ENCODE peak calls at places on chromosome 10, in seven cellular contexts. One of them, this sample, is unnamed. For H3K36me3, the result is how much of the 10 kb centered on the place peaks cover.

GRCh38 chr10:132555648-132556575 is 18.3 kb downstream of the INPP5A start:
- DNase-seq in brain microvascular endothelial cell: no peak
- DNase-seq in GM23338: no peak
- DNase-seq in heart right ventricle: no peak
- DNase-seq in hepatocyte: no peak
- DNase-seq in stomach: no peak
- DNase-seq in PC-9: no peak
- DNase-seq in this sample: no peak

GRCh38 chr10:130804778-130805634 is 506.5 kb downstream of the TCERG1L start:
- DNase-seq in brain microvascular endothelial cell: no peak
- DNase-seq in GM23338: no peak
- DNase-seq in heart right ventricle: no peak
- DNase-seq in hepatocyte: no peak
- DNase-seq in stomach: no peak
- DNase-seq in PC-9: no peak
- DNase-seq in this sample: no peak

GRCh38 chr10:33377658-33378025 is 43.2 kb upstream of the NRP1 start:
- DNase-seq in brain microvascular endothelial cell: peak
- DNase-seq in GM23338: no peak
- DNase-seq in heart right ventricle: no peak
- DNase-seq in hepatocyte: no peak
- DNase-seq in stomach: no peak
- DNase-seq in PC-9: no peak
- DNase-seq in this sample: peak

GRCh38 chr10:31401287-31401686 is 82.3 kb downstream of the ZEB1 start:
- DNase-seq in brain microvascular endothelial cell: no peak
- DNase-seq in GM23338: no peak
- DNase-seq in heart right ventricle: no peak
- DNase-seq in hepatocyte: no peak
- DNase-seq in stomach: no peak
- DNase-seq in PC-9: peak
- DNase-seq in this sample: no peak

GRCh38 chr10:11602919-11603523 is 8.4 kb downstream of the USP6NL start:
- DNase-seq in brain microvascular endothelial cell: no peak
- DNase-seq in GM23338: peak
- DNase-seq in heart right ventricle: no peak
- DNase-seq in hepatocyte: peak
- DNase-seq in stomach: no peak
- DNase-seq in PC-9: peak
- DNase-seq in this sample: no peak

GRCh38 chr10:125783957-125784356 is 8.3 kb upstream of the MMP21 start:
- DNase-seq in brain microvascular endothelial cell: no peak
- DNase-seq in GM23338: no peak
- DNase-seq in heart right ventricle: no peak
- DNase-seq in hepatocyte: no peak
- DNase-seq in stomach: no peak
- DNase-seq in PC-9: no peak
- DNase-seq in this sample: no peak

GRCh38 chr10:62805139-62806092 is 896 bp downstream of the ADO start:
- DNase-seq in brain microvascular endothelial cell: peak
- DNase-seq in GM23338: peak
- DNase-seq in heart right ventricle: peak
- DNase-seq in hepatocyte: peak
- DNase-seq in stomach: no peak
- DNase-seq in PC-9: peak
- DNase-seq in this sample: no peak

GRCh38 chr10:96268341-96268909 is 2.9 kb downstream of the BLNK start:
- DNase-seq in brain microvascular endothelial cell: no peak
- DNase-seq in GM23338: no peak
- DNase-seq in heart right ventricle: no peak
- DNase-seq in hepatocyte: no peak
- DNase-seq in stomach: no peak
- DNase-seq in PC-9: no peak
- DNase-seq in this sample: no peak

GRCh38 chr10:70850097-70850496 is 34.3 kb downstream of the SGPL1 start:
- DNase-seq in brain microvascular endothelial cell: peak
- DNase-seq in GM23338: no peak
- DNase-seq in heart right ventricle: no peak
- DNase-seq in hepatocyte: no peak
- DNase-seq in stomach: no peak
- DNase-seq in PC-9: no peak
- DNase-seq in this sample: no peak

GRCh38 chr10:113272511-113272910 is 280.3 kb upstream of the HABP2 start:
- DNase-seq in brain microvascular endothelial cell: no peak
- DNase-seq in GM23338: no peak
- DNase-seq in heart right ventricle: peak
- DNase-seq in hepatocyte: no peak
- DNase-seq in stomach: no peak
- DNase-seq in PC-9: no peak
- DNase-seq in this sample: no peak

GRCh38 chr10:6239213-6239991 is 36.7 kb downstream of the PFKFB3 start:
- DNase-seq in brain microvascular endothelial cell: peak
- DNase-seq in GM23338: no peak
- DNase-seq in heart right ventricle: no peak
- DNase-seq in hepatocyte: peak
- DNase-seq in stomach: peak
- DNase-seq in PC-9: peak
- DNase-seq in this sample: peak

DNA sequence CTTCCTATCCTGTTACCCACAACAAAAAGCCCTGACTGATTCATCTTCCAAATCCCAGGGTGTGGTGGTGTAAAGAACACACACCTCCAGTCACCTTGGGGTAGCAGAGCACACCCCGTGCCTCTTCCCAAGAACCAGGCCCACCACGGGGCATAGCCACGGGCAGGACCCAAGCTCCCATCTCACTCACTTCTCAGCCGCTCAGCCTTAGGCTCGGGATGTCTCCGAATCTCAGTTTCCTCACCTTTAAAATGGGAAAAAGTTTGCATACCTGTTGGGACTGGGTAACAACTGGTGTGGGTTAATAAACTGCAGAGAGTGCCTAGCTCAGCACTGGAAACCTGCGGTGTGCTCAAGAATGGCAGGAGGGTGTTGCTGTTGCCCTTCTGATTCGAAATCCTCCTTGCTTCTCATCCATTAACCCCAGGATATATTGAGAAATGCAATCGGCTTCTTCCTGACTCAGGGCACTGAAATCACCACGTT is 138.9 kb downstream of the FGFR2 start:
- DNase-seq in brain microvascular endothelial cell: no peak
- DNase-seq in GM23338: no peak
- DNase-seq in heart right ventricle: no peak
- DNase-seq in hepatocyte: no peak
- DNase-seq in stomach: no peak
- DNase-seq in PC-9: no peak
- DNase-seq in this sample: no peak
- TF ChIP-seq CTCF in brain microvascular endothelial cell: no peak
- TF ChIP-seq CTCF in GM23338: no peak
- TF ChIP-seq CTCF in heart right ventricle: no peak
- TF ChIP-seq CTCF in hepatocyte: no peak
- TF ChIP-seq CTCF in stomach: no peak
- TF ChIP-seq CTCF in PC-9: no peak
- TF ChIP-seq CTCF in this sample: no peak

DNA sequence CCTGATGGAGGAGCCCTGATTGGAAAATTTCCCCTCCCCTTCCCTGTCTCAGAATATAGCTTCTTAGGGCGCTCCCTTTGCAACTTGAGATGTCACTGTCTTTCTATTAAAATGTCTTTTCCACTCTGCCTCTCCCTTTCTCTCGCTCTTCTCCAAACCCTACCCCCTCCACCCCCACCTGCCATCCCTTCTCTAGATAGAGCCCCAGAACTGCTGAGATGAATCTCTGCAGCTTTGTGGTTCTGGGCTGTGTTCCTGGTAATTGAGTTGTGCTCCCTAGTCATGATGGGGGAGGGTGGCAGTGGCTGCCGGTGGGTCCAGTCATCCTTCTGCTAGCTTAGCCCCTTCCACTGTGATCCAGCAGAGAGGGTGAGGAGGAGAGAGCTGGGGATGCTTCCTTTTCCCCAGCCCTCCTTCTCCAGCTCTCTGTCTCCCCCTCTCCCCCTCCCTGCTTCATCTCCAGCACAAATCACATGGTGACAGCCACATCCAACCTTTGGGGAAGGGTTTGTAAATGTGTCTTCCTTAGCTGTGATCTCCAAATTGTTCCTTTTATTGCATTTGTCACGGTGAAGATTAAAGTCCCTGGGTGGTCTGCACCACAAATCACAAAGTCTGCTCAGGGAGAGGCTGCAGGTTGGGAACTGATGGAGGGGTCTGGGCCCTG is 50.7 kb upstream of the BTRC start:
- DNase-seq in brain microvascular endothelial cell: no peak
- DNase-seq in GM23338: no peak
- DNase-seq in heart right ventricle: no peak
- DNase-seq in hepatocyte: no peak
- DNase-seq in stomach: no peak
- DNase-seq in PC-9: no peak
- DNase-seq in this sample: no peak
- H3K36me3 ChIP-seq in brain microvascular endothelial cell: under half
- H3K36me3 ChIP-seq in GM23338: under half
- H3K36me3 ChIP-seq in heart right ventricle: under half
- H3K36me3 ChIP-seq in hepatocyte: under half
- H3K36me3 ChIP-seq in stomach: under half
- H3K36me3 ChIP-seq in PC-9: under half
- H3K36me3 ChIP-seq in this sample: under half

GRCh38 chr10:91643700-91644099 is 10.8 kb upstream of the PPP1R3C start:
- DNase-seq in brain microvascular endothelial cell: no peak
- DNase-seq in GM23338: peak
- DNase-seq in heart right ventricle: no peak
- DNase-seq in hepatocyte: no peak
- DNase-seq in stomach: peak
- DNase-seq in PC-9: no peak
- DNase-seq in this sample: no peak
- H3K4me3 ChIP-seq in brain microvascular endothelial cell: no peak
- H3K4me3 ChIP-seq in GM23338: no peak
- H3K4me3 ChIP-seq in heart right ventricle: no peak
- H3K4me3 ChIP-seq in hepatocyte: no peak
- H3K4me3 ChIP-seq in stomach: no peak
- H3K4me3 ChIP-seq in PC-9: no peak
- H3K4me3 ChIP-seq in this sample: no peak

DNA sequence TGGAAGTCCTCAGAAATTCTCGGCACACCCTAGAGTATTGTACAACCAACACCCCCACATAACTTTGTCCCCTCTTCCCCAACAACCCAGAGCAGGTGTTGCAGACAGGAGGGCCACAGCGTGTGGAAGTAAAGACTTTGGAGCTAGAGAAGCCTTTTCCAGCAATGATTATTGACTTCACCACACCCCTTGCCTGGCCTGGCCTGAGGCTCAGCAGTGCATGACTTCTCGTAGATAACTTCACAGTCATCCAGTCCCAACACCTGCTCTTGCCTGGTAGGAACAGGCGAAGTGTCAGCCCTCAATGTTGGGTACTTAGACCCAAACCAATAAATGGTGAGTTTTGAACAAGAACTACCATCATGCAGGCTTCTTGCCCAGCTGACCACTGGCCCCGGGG is 36.7 kb downstream of the GOT1 start:
- DNase-seq in brain microvascular endothelial cell: no peak
- DNase-seq in GM23338: no peak
- DNase-seq in heart right ventricle: no peak
- DNase-seq in hepatocyte: no peak
- DNase-seq in stomach: no peak
- DNase-seq in PC-9: no peak
- DNase-seq in this sample: no peak
- TF ChIP-seq CTCF in brain microvascular endothelial cell: no peak
- TF ChIP-seq CTCF in GM23338: no peak
- TF ChIP-seq CTCF in heart right ventricle: no peak
- TF ChIP-seq CTCF in hepatocyte: no peak
- TF ChIP-seq CTCF in stomach: no peak
- TF ChIP-seq CTCF in PC-9: no peak
- TF ChIP-seq CTCF in this sample: no peak

GRCh38 chr10:847868-848267 is 83.6 kb downstream of the LARP4B start:
- DNase-seq in brain microvascular endothelial cell: no peak
- DNase-seq in GM23338: peak
- DNase-seq in heart right ventricle: no peak
- DNase-seq in hepatocyte: no peak
- DNase-seq in stomach: no peak
- DNase-seq in PC-9: no peak
- DNase-seq in this sample: no peak
- H3K36me3 ChIP-seq in brain microvascular endothelial cell: under half
- H3K36me3 ChIP-seq in GM23338: under half
- H3K36me3 ChIP-seq in heart right ventricle: under half
- H3K36me3 ChIP-seq in hepatocyte: under half
- H3K36me3 ChIP-seq in stomach: half or more
- H3K36me3 ChIP-seq in PC-9: under half
- H3K36me3 ChIP-seq in this sample: under half

GRCh38 chr10:90969947-90970673 is 49.2 kb upstream of the ANKRD1 start:
- DNase-seq in brain microvascular endothelial cell: peak
- DNase-seq in GM23338: no peak
- DNase-seq in heart right ventricle: no peak
- DNase-seq in hepatocyte: no peak
- DNase-seq in stomach: no peak
- DNase-seq in PC-9: no peak
- DNase-seq in this sample: peak
- H3K4me3 ChIP-seq in brain microvascular endothelial cell: no peak
- H3K4me3 ChIP-seq in GM23338: no peak
- H3K4me3 ChIP-seq in heart right ventricle: no peak
- H3K4me3 ChIP-seq in hepatocyte: no peak
- H3K4me3 ChIP-seq in stomach: no peak
- H3K4me3 ChIP-seq in PC-9: no peak
- H3K4me3 ChIP-seq in this sample: no peak